ENCODE peak calls at places on chromosomes 5 and 9, in four cellular contexts. T is tibial artery, B is foreskin fibroblast, M is OCI-LY7. X is an unnamed sample.
A peak's percentile ranks its signal among the peaks of the same experiment; 100 is the strongest.

GRCh38 chr9:126860757-126861466 is 473 bp downstream of the ZBTB34 start:
- DNase-seq in M (peak; percentile 28), B (no peak), T (no peak), X (peak; percentile 44)

GRCh38 chr9:114954986-114955623 is 24.7 kb upstream of the TNFSF8 start:
- DNase-seq in T (no peak), M (peak; percentile 42), B (no peak), X (no peak)

GRCh38 chr9:27749838-27750237 is 176.6 kb upstream of the C9orf72 start:
- DNase-seq in M (no peak), T (no peak), B (no peak), X (no peak)

GRCh38 chr9:68552700-68553099 is 12.0 kb upstream of the TMEM252 start:
- DNase-seq in T (no peak), B (peak; percentile 0), M (no peak), X (no peak)

GRCh38 chr9:34571180-34571800 is 18.2 kb downstream of the CNTFR start:
- DNase-seq in B (no peak), T (no peak), M (no peak), X (no peak)

GRCh38 chr5:138508958-138509357 is 34.1 kb downstream of the ETF1 start:
- DNase-seq in B (no peak), T (no peak), M (no peak), X (no peak)

GRCh38 chr5:170254056-170254455 is 21.3 kb downstream of the C5orf58 start:
- DNase-seq in T (no peak), M (peak; percentile 22), B (no peak), X (no peak)

GRCh38 chr5:21181726-21182125 is 1193.7 kb upstream of the CDH18 start:
- DNase-seq in B (no peak), M (no peak), T (no peak), X (no peak)

GRCh38 chr9:93304574-93305496 is 120.9 kb downstream of the WNK2 start:
- DNase-seq in B (peak; percentile 32), M (peak; percentile 67), T (peak; percentile 69), X (peak; percentile 56)

GRCh38 chr9:27094640-27095039 is 14.4 kb upstream of the TEK start:
- DNase-seq in M (no peak), B (peak; percentile 22), T (no peak), X (no peak)

GRCh38 chr9:115135786-115136185 is 17.8 kb upstream of the TNC start:
- DNase-seq in T (no peak), M (no peak), B (peak; percentile 89), X (no peak)

GRCh38 chr5:145680744-145681143 is 154.4 kb downstream of the PRELID2 start:
- DNase-seq in M (no peak), T (no peak), B (no peak), X (no peak)

GRCh38 chr5:14995229-14995628 is 123.7 kb upstream of the ANKH start:
- DNase-seq in M (no peak), B (no peak), T (no peak), X (no peak)

GRCh38 chr5:58940446-58940845 is 357.6 kb downstream of the RAB3C start:
- DNase-seq in M (no peak), B (no peak), T (no peak), X (no peak)

GRCh38 chr5:110726249-110727024 is at the start of gene TMEM232:
- DNase-seq in T (peak; percentile 76), B (peak; percentile 30), M (peak; percentile 16), X (peak; percentile 50)

GRCh38 chr9:72843525-72844439 is 109.1 kb downstream of the ALDH1A1 start:
- DNase-seq in B (no peak), M (no peak), T (no peak), X (no peak)
- TF ChIP-seq CTCF in B (no peak), M (no peak), T (no peak), X (peak; percentile 40)

GRCh38 chr5:3602713-3603502 is 7.3 kb downstream of the IRX1 start:
- DNase-seq in M (no peak), T (no peak), B (no peak), X (peak; percentile 57)
- TF ChIP-seq CTCF in M (no peak), T (peak; percentile 35), B (peak; percentile 36), X (peak; percentile 79)

DNA sequence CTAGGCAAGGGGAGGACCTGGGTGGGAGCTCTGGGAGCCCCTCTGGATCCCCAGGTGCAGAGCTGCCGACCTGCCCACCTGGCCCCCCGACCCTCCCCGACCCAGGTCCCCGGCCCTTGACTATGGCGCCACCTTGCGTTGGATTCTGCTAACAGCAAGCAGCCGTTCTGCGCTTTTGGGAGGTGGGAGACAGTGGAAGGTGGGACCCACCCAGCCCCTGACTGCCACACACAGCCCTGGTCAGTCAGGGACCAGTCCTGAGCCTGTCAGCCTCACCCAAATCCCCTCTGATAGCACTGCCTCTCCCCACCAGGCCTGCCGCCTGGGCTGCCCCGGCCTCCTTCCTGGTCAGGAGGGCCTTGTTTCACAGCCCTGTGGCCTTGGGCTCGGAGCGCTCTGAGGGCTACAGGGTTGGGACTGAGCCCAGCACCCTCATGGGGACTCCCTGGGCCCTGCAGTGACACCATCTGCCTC is 77.9 kb downstream of the HMCN2 start:
- DNase-seq in B (no peak), T (peak; percentile 66), M (peak; percentile 25), X (peak; percentile 57)
- TF ChIP-seq CTCF in B (peak; percentile 64), T (peak; percentile 71), M (peak; percentile 85), X (peak; percentile 81)

DNA sequence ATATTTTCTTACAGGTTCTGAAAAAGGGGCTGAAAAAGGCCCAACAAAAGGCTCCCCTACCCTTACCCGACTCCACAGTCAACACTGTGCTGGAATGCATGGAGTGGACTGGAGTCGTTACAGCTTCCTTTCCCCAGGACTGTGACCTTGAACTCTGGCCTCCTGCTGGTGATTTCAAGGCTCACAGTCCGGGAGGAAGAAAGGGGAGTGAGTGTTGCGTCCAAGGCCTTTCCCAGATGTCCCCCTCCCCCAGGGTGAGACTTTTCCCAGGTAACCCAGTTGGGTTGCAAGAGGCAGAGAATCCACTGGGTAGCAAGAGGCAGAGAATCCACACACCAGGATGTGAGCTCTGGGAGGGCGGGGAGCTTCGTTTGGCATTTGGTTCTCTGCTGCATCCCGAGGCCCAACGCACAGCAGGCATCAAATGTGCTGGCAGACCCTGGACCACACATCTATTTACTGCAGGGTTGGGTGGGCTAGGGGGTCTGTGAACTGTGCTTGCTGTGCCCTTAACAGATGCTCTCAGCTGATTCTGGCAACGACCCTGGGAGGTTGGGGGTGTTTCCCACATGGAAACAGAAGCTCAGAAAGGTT is 37.5 kb downstream of the FABP6 start:
- DNase-seq in B (no peak), T (no peak), M (no peak), X (no peak)
- TF ChIP-seq CTCF in B (no peak), T (no peak), M (no peak), X (peak; percentile 41)